ENCODE peak calls at places on chromosome 1, in six cellular contexts. One of them, this sample, is unnamed.

GRCh38 chr1:13652238-13652637 is 47.8 kb upstream of the PRDM2 start:
- DNase-seq in NCI-H510A: no peak
- DNase-seq in EL: no peak
- DNase-seq in KG1: no peak
- DNase-seq in DMS53: no peak
- DNase-seq in naive thymus-derived CD8-positive, alpha-beta T cell: no peak
- DNase-seq in this sample: no peak

GRCh38 chr1:203408485-203409229 is 57.7 kb upstream of the FMOD start:
- DNase-seq in KG1: no peak
- DNase-seq in NCI-H510A: no peak
- DNase-seq in DMS53: no peak
- DNase-seq in EL: peak; percentile 78
- DNase-seq in naive thymus-derived CD8-positive, alpha-beta T cell: no peak
- DNase-seq in this sample: no peak

GRCh38 chr1:19448491-19449439 is 36.6 kb downstream of the CAPZB start:
- DNase-seq in NCI-H510A: no peak
- DNase-seq in naive thymus-derived CD8-positive, alpha-beta T cell: no peak
- DNase-seq in KG1: no peak
- DNase-seq in EL: peak; percentile 97
- DNase-seq in DMS53: peak; percentile 40
- DNase-seq in this sample: no peak

GRCh38 chr1:195550071-195550862 is 1058.0 kb downstream of the KCNT2 start:
- DNase-seq in naive thymus-derived CD8-positive, alpha-beta T cell: no peak
- DNase-seq in NCI-H510A: no peak
- DNase-seq in EL: no peak
- DNase-seq in KG1: no peak
- DNase-seq in DMS53: peak; percentile 18
- DNase-seq in this sample: no peak

GRCh38 chr1:46517010-46517600 is 27.5 kb downstream of the DMBX1 start:
- DNase-seq in KG1: no peak
- DNase-seq in NCI-H510A: peak; percentile 93
- DNase-seq in DMS53: peak; percentile 96
- DNase-seq in EL: no peak
- DNase-seq in naive thymus-derived CD8-positive, alpha-beta T cell: no peak
- DNase-seq in this sample: no peak

GRCh38 chr1:64543831-64544230 is 73.9 kb downstream of the CACHD1 start:
- DNase-seq in KG1: no peak
- DNase-seq in naive thymus-derived CD8-positive, alpha-beta T cell: no peak
- DNase-seq in NCI-H510A: no peak
- DNase-seq in DMS53: no peak
- DNase-seq in EL: peak; percentile 21
- DNase-seq in this sample: no peak

GRCh38 chr1:230167419-230167852 is 100.4 kb downstream of the GALNT2 start:
- DNase-seq in naive thymus-derived CD8-positive, alpha-beta T cell: peak; percentile 46
- DNase-seq in EL: peak; percentile 54
- DNase-seq in KG1: peak; percentile 26
- DNase-seq in DMS53: peak; percentile 85
- DNase-seq in NCI-H510A: no peak
- DNase-seq in this sample: no peak

GRCh38 chr1:1085911-1086841 is 12.1 kb upstream of the RNF223 start:
- DNase-seq in NCI-H510A: no peak
- DNase-seq in naive thymus-derived CD8-positive, alpha-beta T cell: no peak
- DNase-seq in DMS53: no peak
- DNase-seq in EL: no peak
- DNase-seq in KG1: no peak
- DNase-seq in this sample: peak; percentile 29

GRCh38 chr1:240242601-240243144 is 151.0 kb downstream of the FMN2 start:
- DNase-seq in DMS53: no peak
- DNase-seq in naive thymus-derived CD8-positive, alpha-beta T cell: no peak
- DNase-seq in KG1: no peak
- DNase-seq in NCI-H510A: no peak
- DNase-seq in EL: peak; percentile 94
- DNase-seq in this sample: no peak

GRCh38 chr1:184110253-184111204 is 59.0 kb downstream of the TSEN15 start:
- DNase-seq in EL: no peak
- DNase-seq in naive thymus-derived CD8-positive, alpha-beta T cell: no peak
- DNase-seq in DMS53: no peak
- DNase-seq in NCI-H510A: no peak
- DNase-seq in KG1: no peak
- DNase-seq in this sample: no peak

GRCh38 chr1:108209456-108210108 is 9.4 kb upstream of the SLC25A24 start:
- DNase-seq in NCI-H510A: no peak
- DNase-seq in KG1: no peak
- DNase-seq in DMS53: no peak
- DNase-seq in EL: no peak
- DNase-seq in naive thymus-derived CD8-positive, alpha-beta T cell: no peak
- DNase-seq in this sample: no peak

GRCh38 chr1:203539831-203540546 is 46.0 kb downstream of the OPTC start:
- DNase-seq in EL: no peak
- DNase-seq in naive thymus-derived CD8-positive, alpha-beta T cell: no peak
- DNase-seq in DMS53: peak; percentile 26
- DNase-seq in KG1: no peak
- DNase-seq in NCI-H510A: no peak
- DNase-seq in this sample: no peak

GRCh38 chr1:63892632-63893395 is 119.0 kb downstream of the ROR1 start:
- DNase-seq in naive thymus-derived CD8-positive, alpha-beta T cell: no peak
- DNase-seq in KG1: no peak
- DNase-seq in NCI-H510A: peak; percentile 81
- DNase-seq in DMS53: peak; percentile 97
- DNase-seq in EL: peak; percentile 61
- DNase-seq in this sample: peak; percentile 28

GRCh38 chr1:61081637-61082335 is 575 bp upstream of the NFIA start:
- DNase-seq in DMS53: peak; percentile 93
- DNase-seq in naive thymus-derived CD8-positive, alpha-beta T cell: peak; percentile 66
- DNase-seq in NCI-H510A: peak; percentile 64
- DNase-seq in EL: peak; percentile 45
- DNase-seq in KG1: peak; percentile 46
- DNase-seq in this sample: no peak

GRCh38 chr1:155206891-155207577 is 663 bp downstream of the THBS3 start:
- DNase-seq in naive thymus-derived CD8-positive, alpha-beta T cell: peak; percentile 90
- DNase-seq in DMS53: peak; percentile 93
- DNase-seq in NCI-H510A: peak; percentile 58
- DNase-seq in EL: peak; percentile 82
- DNase-seq in KG1: peak; percentile 67
- DNase-seq in this sample: peak; percentile 86

GRCh38 chr1:233597489-233597901 is 16.4 kb upstream of the KCNK1 start:
- DNase-seq in EL: no peak
- DNase-seq in naive thymus-derived CD8-positive, alpha-beta T cell: no peak
- DNase-seq in NCI-H510A: no peak
- DNase-seq in KG1: no peak
- DNase-seq in DMS53: no peak
- DNase-seq in this sample: no peak

GRCh38 chr1:30511563-30512252 is 211.7 kb downstream of the MATN1 start:
- DNase-seq in KG1: no peak
- DNase-seq in DMS53: no peak
- DNase-seq in NCI-H510A: no peak
- DNase-seq in EL: peak; percentile 79
- DNase-seq in naive thymus-derived CD8-positive, alpha-beta T cell: no peak
- DNase-seq in this sample: no peak

GRCh38 chr1:37151789-37152188 is 117.5 kb upstream of the GRIK3 start:
- DNase-seq in NCI-H510A: no peak
- DNase-seq in KG1: no peak
- DNase-seq in naive thymus-derived CD8-positive, alpha-beta T cell: no peak
- DNase-seq in DMS53: no peak
- DNase-seq in EL: no peak
- DNase-seq in this sample: no peak

GRCh38 chr1:41448831-41449230 is 35.7 kb downstream of the EDN2 start:
- DNase-seq in KG1: no peak
- DNase-seq in NCI-H510A: peak; percentile 92
- DNase-seq in DMS53: peak; percentile 61
- DNase-seq in naive thymus-derived CD8-positive, alpha-beta T cell: no peak
- DNase-seq in EL: no peak
- DNase-seq in this sample: no peak

GRCh38 chr1:47478090-47478489 is 40.2 kb downstream of the FOXD2 start:
- DNase-seq in naive thymus-derived CD8-positive, alpha-beta T cell: no peak
- DNase-seq in EL: no peak
- DNase-seq in KG1: no peak
- DNase-seq in DMS53: peak; percentile 72
- DNase-seq in NCI-H510A: no peak
- DNase-seq in this sample: no peak

GRCh38 chr1:114152211-114153050 is 1.2 kb downstream of the SYT6 start:
- DNase-seq in DMS53: peak; percentile 72
- DNase-seq in KG1: no peak
- DNase-seq in EL: peak; percentile 40
- DNase-seq in NCI-H510A: peak; percentile 29
- DNase-seq in naive thymus-derived CD8-positive, alpha-beta T cell: peak; percentile 7
- DNase-seq in this sample: peak; percentile 36

This sample was measured in GM12891.